ENCODE peak calls at places on chromosomes 3 and 15, in seven cellular contexts. V is NCI-H526; H is occipital lobe; D is AG04450; G is CD8-positive, alpha-beta T cell; Z is psoas muscle; K is progenitor cell of endocrine pancreas. I is an unnamed sample.

GRCh38 chr15:80783275-80783674 is 4.1 kb downstream of the CEMIP start:
- DNase-seq in K (no peak), Z (no peak), G (no peak), D (no peak), H (no peak), V (peak), I (no peak)

GRCh38 chr3:10286596-10287295 is 6.0 kb downstream of the GHRL start:
- DNase-seq in V (peak), K (no peak), H (no peak), G (no peak), Z (no peak), D (peak), I (peak)

GRCh38 chr3:161991901-161992300 is 495.3 kb downstream of the OTOL1 start:
- DNase-seq in H (no peak), K (no peak), V (no peak), Z (no peak), G (no peak), D (no peak), I (peak)

GRCh38 chr3:58575986-58576652 is 1.1 kb downstream of the FAM107A start:
- DNase-seq in Z (no peak), G (no peak), D (no peak), H (no peak), K (no peak), V (no peak), I (peak)

GRCh38 chr15:90855139-90855538 is 13.2 kb upstream of the FURIN start:
- DNase-seq in V (no peak), K (no peak), D (no peak), H (no peak), Z (no peak), G (no peak), I (no peak)

GRCh38 chr15:98896002-98896721 is 111.4 kb downstream of the PGPEP1L start:
- DNase-seq in D (peak), K (no peak), H (no peak), G (no peak), Z (no peak), V (no peak), I (peak)

GRCh38 chr15:66798426-66799061 is 96.5 kb downstream of the SMAD6 start:
- DNase-seq in D (no peak), G (no peak), Z (no peak), K (no peak), V (no peak), H (no peak), I (peak)

GRCh38 chr3:152316318-152316717 is 47.6 kb downstream of the MBNL1 start:
- DNase-seq in G (no peak), H (no peak), V (no peak), Z (no peak), K (no peak), D (no peak), I (no peak)

GRCh38 chr15:67824157-67824899 is 981 bp upstream of the SKOR1 start:
- DNase-seq in Z (no peak), K (no peak), D (no peak), H (no peak), G (no peak), V (peak), I (no peak)

GRCh38 chr15:67870868-67871408 is 31.1 kb upstream of the RNU6-1 start:
- DNase-seq in V (no peak), D (no peak), H (no peak), G (no peak), K (no peak), Z (no peak), I (no peak)

GRCh38 chr15:83471307-83471866 is 24.2 kb downstream of the SH3GL3 start:
- DNase-seq in D (no peak), Z (no peak), K (no peak), V (no peak), G (no peak), H (no peak), I (no peak)

GRCh38 chr3:98563661-98564281 is 29.6 kb downstream of the CPOX start:
- DNase-seq in K (no peak), D (no peak), H (no peak), V (no peak), G (peak), Z (no peak), I (peak)

GRCh38 chr3:140898340-140899180 is 43.1 kb upstream of the SLC25A36 start:
- DNase-seq in Z (no peak), G (no peak), H (no peak), D (peak), K (no peak), V (peak), I (peak)

GRCh38 chr3:38281895-38282686 is at the start of gene SLC22A14:
- DNase-seq in H (no peak), D (no peak), K (no peak), Z (no peak), V (no peak), G (no peak), I (no peak)

I was measured in EL.